ENCODE peak calls at places on chromosomes 1 and 21, in ten cellular contexts. F, H, S, E, O, M, Z, U, N and C are unnamed samples.

GRCh38 chr1:207454046-207454964 is at the start of gene CR2:
- DNase-seq in N (peak; percentile 50), F (no peak), E (peak; percentile 44), H (peak; percentile 66), U (peak; percentile 56), Z (peak; percentile 16), M (no peak), O (peak; percentile 81), S (peak; percentile 3), C (no peak)

GRCh38 chr1:46686255-46686654 is 14.6 kb downstream of the TEX38 start:
- DNase-seq in U (no peak), E (no peak), F (no peak), S (no peak), O (no peak), M (no peak), N (no peak), H (no peak), Z (no peak), C (no peak)

GRCh38 chr1:36531833-36532232 is 49.1 kb upstream of the CSF3R start:
- DNase-seq in S (no peak), Z (no peak), H (no peak), O (no peak), U (no peak), F (no peak), E (no peak), N (no peak), M (no peak), C (no peak)

GRCh38 chr1:112464501-112464900 is 44.3 kb upstream of the WNT2B start:
- DNase-seq in O (peak; percentile 63), H (no peak), N (no peak), U (no peak), S (no peak), E (peak; percentile 18), Z (no peak), M (no peak), F (no peak), C (no peak)

GRCh38 chr1:22290611-22291010 is 147.7 kb upstream of the WNT4 start:
- DNase-seq in O (no peak), H (no peak), Z (no peak), U (peak; percentile 17), E (no peak), M (no peak), S (no peak), N (no peak), F (no peak), C (no peak)

GRCh38 chr1:21814241-21814918 is 2.3 kb downstream of the LDLRAD2 start:
- DNase-seq in U (no peak), F (no peak), M (peak; percentile 19), E (no peak), S (no peak), Z (no peak), N (no peak), O (no peak), H (peak; percentile 60), C (no peak)

GRCh38 chr21:14273736-14274538 is 58.0 kb downstream of the RBM11 start:
- DNase-seq in N (no peak), F (no peak), H (no peak), O (no peak), S (no peak), E (peak; percentile 25), U (peak; percentile 61), Z (peak; percentile 65), M (no peak), C (no peak)

GRCh38 chr1:224851850-224852261 is 77.6 kb upstream of the DNAH14 start:
- DNase-seq in O (no peak), Z (no peak), E (no peak), N (no peak), H (no peak), F (no peak), M (no peak), U (no peak), S (no peak), C (no peak)

GRCh38 chr1:64896546-64896945 is 69.8 kb downstream of the JAK1 start:
- DNase-seq in H (no peak), E (no peak), Z (no peak), F (no peak), U (no peak), O (no peak), M (no peak), S (no peak), N (no peak), C (no peak)

GRCh38 chr1:236064674-236065508 is at the start of gene NID1:
- DNase-seq in H (peak; percentile 64), E (peak; percentile 32), S (peak; percentile 58), N (peak; percentile 98), U (peak; percentile 92), M (no peak), F (peak; percentile 79), Z (peak; percentile 91), O (peak; percentile 7), C (peak; percentile 75)

GRCh38 chr1:185408675-185409270 is 91.7 kb upstream of the IVNS1ABP start:
- DNase-seq in N (no peak), U (no peak), F (peak; percentile 2), S (no peak), O (no peak), E (no peak), M (no peak), Z (no peak), H (no peak), C (no peak)

GRCh38 chr1:166237675-166238074 is 70.9 kb upstream of the FAM78B start:
- DNase-seq in E (no peak), M (no peak), O (no peak), S (no peak), N (no peak), F (no peak), Z (no peak), H (no peak), U (no peak), C (no peak)